ENCODE peak calls at places on chromosome 16, in four cellular contexts. One of them, this sample, is unnamed.

GRCh38 chr16:4272114-4272954 is 489 bp downstream of the TFAP4 start:
- DNase-seq in GM12878: no peak
- DNase-seq in HepG2: peak
- DNase-seq in H1: peak
- DNase-seq in this sample: peak

GRCh38 chr16:49011807-49012345 is 269.8 kb downstream of the CBLN1 start:
- DNase-seq in H1: peak
- DNase-seq in GM12878: no peak
- DNase-seq in HepG2: no peak
- DNase-seq in this sample: no peak

GRCh38 chr16:11354733-11355574 is 9.7 kb downstream of the RMI2 start:
- DNase-seq in HepG2: no peak
- DNase-seq in GM12878: peak
- DNase-seq in H1: no peak
- DNase-seq in this sample: no peak

GRCh38 chr16:85851034-85851780 is 47.8 kb upstream of the IRF8 start:
- DNase-seq in H1: no peak
- DNase-seq in HepG2: no peak
- DNase-seq in GM12878: no peak
- DNase-seq in this sample: no peak

GRCh38 chr16:51854401-51854951 is 692.5 kb downstream of the TOX3 start:
- DNase-seq in HepG2: no peak
- DNase-seq in H1: no peak
- DNase-seq in GM12878: no peak
- DNase-seq in this sample: no peak

GRCh38 chr16:11258553-11259287 is 2.7 kb upstream of the SOCS1 start:
- DNase-seq in GM12878: peak
- DNase-seq in H1: no peak
- DNase-seq in HepG2: peak
- DNase-seq in this sample: peak

GRCh38 chr16:68920349-68920748 is 77.0 kb downstream of the TANGO6 start:
- DNase-seq in GM12878: no peak
- DNase-seq in H1: no peak
- DNase-seq in HepG2: no peak
- DNase-seq in this sample: no peak

GRCh38 chr16:53773150-53773846 is 69.3 kb downstream of the FTO start:
- DNase-seq in H1: no peak
- DNase-seq in GM12878: peak
- DNase-seq in HepG2: peak
- DNase-seq in this sample: peak

GRCh38 chr16:87954361-87954760 is 3.1 kb downstream of the BANP start:
- DNase-seq in H1: no peak
- DNase-seq in HepG2: no peak
- DNase-seq in GM12878: no peak
- DNase-seq in this sample: no peak

GRCh38 chr16:3012246-3012645 is 477 bp upstream of the CLDN9 start:
- DNase-seq in HepG2: no peak
- DNase-seq in GM12878: no peak
- DNase-seq in H1: peak
- DNase-seq in this sample: no peak

GRCh38 chr16:75012380-75013081 is 13.7 kb downstream of the ZNRF1 start:
- DNase-seq in H1: no peak
- DNase-seq in HepG2: no peak
- DNase-seq in GM12878: no peak
- DNase-seq in this sample: no peak

GRCh38 chr16:3654249-3654991 is at the start of gene DNASE1:
- DNase-seq in HepG2: peak
- DNase-seq in H1: peak
- DNase-seq in GM12878: peak
- DNase-seq in this sample: peak

DNA sequence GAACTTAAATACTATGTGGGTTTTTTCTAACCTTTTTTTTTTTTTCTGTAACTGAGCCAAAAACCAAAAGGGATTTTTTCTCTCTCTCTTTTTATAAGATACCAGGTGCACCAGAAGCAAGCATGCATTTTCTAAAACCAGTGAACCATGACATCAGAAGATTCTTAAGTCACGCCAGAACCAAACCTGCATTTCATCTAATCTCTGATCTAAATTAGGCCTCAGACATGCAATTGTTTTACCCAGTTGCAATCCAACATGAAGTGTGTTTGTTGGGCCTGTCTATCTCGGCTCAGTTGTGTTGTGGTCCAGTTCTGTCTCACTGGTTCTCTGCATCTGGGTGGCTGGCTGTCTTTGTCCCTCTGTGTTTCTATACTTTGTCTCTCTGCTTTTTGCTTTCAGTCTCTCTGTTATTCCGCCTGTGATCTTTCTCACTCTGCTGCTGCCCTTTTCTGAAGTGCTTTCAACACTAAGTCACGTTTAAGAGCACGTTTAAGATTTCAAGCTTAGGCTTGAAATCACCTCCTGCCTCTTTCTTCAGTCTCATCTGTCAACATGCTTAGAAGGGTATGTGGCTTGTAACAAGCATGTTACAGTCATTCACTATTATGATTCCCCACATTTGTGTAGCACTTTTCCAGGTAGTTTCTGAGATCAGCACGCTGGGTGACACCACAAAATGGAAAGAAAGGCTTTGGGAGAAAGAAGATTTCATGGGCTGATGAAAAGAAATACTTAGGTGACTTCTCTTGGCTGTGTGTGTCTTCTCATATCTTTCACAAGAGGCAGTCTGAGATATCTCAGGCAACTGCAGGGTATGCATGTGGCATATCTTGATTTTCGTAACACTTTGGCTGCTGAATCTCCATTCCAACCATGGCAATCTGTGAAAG is 488.9 kb downstream of the SHISA9 start:
- DNase-seq in H1: no peak
- DNase-seq in GM12878: peak
- DNase-seq in HepG2: no peak
- DNase-seq in this sample: no peak
- TF ChIP-seq TCF12 in H1: no peak
- TF ChIP-seq TCF12 in GM12878: peak
- TF ChIP-seq TCF12 in HepG2: no peak
- TF ChIP-seq TCF12 in this sample: no peak

DNA sequence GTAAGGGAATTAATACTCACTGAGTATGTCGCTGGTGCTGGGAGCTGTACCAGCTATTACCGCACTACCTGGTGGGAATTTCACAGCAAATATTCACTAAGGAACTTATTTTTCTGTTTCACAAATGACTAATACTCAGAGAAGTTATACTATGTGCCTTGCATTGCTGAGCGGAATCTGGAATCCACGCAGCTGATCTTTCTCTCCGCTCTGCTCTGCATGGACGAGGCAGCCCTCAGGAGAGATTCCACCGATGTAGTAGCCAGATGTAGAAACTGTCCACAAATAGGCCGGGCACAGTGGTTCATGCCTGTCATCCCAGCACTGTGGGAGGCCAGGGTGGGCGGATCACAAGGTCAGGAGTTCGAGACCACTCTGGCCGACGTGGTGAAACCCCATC is 17.1 kb downstream of the NME3 start:
- DNase-seq in H1: no peak
- DNase-seq in HepG2: no peak
- DNase-seq in GM12878: no peak
- DNase-seq in this sample: no peak
- TF ChIP-seq YY1 in H1: no peak
- TF ChIP-seq YY1 in HepG2: no peak
- TF ChIP-seq YY1 in GM12878: no peak
- TF ChIP-seq YY1 in this sample: no peak

DNA sequence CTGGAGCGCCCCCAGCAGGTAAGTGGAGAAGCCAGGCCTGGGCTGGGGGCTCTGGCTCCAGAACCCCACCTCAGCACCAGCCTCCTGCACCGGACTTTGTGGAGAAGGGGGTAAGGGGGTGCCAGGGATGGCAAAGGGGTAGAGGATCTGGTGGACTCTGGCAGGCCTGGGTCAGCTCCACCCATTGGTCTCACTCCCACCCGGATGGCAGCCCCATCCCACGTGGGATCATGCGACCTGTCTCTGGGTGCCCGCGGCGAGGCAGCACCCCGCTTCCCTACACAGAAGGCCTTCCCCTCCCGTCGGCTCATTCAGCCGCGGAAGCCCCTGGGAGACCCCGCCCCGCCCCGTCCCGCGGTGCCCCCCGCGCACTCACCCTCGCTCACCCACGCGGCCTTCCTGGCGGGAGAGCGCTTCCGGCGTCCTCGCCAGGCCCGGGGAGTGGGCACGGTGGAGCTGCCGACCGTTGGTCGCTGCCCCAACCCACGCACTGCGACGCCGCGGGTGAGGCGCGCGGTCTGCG is 498 bp upstream of the PLEKHG4 start:
- DNase-seq in H1: peak
- DNase-seq in HepG2: no peak
- DNase-seq in GM12878: no peak
- DNase-seq in this sample: peak
- TF ChIP-seq TCF12 in H1: no peak
- TF ChIP-seq TCF12 in HepG2: no peak
- TF ChIP-seq TCF12 in GM12878: no peak
- TF ChIP-seq TCF12 in this sample: no peak

DNA sequence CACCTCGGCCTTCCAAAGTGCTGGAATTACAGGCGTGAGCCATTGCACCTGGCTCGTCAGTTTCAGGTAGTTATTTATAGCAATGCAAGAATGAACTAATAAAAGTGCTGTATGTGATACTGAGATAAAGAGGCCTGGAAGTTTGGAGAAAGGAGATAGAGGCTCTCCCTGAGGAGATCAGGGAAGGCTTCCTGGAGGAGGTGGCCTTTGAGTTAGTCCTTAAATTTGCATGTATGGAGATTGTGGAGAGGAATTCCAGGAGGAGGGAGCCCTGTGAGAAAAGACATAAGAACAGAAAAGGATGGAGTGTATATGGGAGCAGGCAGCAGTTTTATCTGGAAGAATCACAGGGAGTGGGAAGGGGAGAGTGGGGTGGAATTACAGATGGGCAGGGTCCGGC is 276.6 kb upstream of the EEF2KMT start:
- DNase-seq in HepG2: no peak
- DNase-seq in GM12878: no peak
- DNase-seq in H1: no peak
- DNase-seq in this sample: no peak
- TF ChIP-seq YY1 in HepG2: no peak
- TF ChIP-seq YY1 in GM12878: no peak
- TF ChIP-seq YY1 in H1: no peak
- TF ChIP-seq YY1 in this sample: no peak

GRCh38 chr16:17072104-17072503 is 398.7 kb downstream of the XYLT1 start:
- DNase-seq in HepG2: no peak
- DNase-seq in GM12878: no peak
- DNase-seq in H1: no peak
- DNase-seq in this sample: no peak

GRCh38 chr16:17068524-17068923 is 402.2 kb downstream of the XYLT1 start:
- DNase-seq in HepG2: no peak
- DNase-seq in GM12878: peak
- DNase-seq in H1: no peak
- DNase-seq in this sample: no peak

GRCh38 chr16:17067882-17068281 is 402.9 kb downstream of the XYLT1 start:
- DNase-seq in GM12878: no peak
- DNase-seq in H1: no peak
- DNase-seq in HepG2: no peak
- DNase-seq in this sample: no peak

GRCh38 chr16:17076121-17076757 is 394.5 kb downstream of the XYLT1 start:
- DNase-seq in HepG2: no peak
- DNase-seq in GM12878: no peak
- DNase-seq in H1: no peak
- DNase-seq in this sample: no peak

DNA sequence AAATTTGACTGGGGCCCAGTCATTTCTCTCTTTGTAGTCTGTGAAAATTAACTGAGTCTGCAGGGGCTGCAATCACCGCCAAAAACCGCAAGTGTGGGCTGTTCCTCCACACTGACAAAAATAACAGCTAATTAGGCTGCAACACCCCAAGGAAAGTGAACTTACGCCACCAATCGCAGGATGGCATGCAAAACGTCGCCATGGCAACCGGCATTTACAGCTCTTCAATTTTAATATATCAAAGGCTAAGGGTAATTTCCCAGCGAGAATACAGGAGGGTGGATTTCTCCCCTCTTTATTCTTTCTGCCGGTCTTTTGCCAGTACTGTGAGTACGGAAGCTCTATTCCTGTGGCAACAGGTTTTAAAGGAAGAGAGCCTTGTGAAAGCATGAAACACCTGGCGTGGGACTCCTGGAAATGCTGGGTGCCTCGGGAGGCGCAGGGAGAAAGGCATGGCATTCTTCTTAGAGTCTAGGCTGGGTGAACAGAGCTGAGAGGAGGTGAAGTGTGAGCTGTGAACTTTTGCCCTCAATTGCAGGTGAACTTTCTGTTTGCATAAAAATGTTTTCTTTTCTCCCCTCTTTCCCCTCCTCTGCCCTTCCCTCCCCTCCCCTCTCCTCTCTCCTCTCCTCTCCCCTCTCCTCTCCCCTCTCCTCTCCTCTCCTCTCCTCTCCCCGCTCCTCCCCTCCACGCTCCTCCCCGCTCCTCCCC is 399.7 kb downstream of the XYLT1 start:
- DNase-seq in HepG2: no peak
- DNase-seq in H1: peak
- DNase-seq in GM12878: peak
- DNase-seq in this sample: no peak
- TF ChIP-seq TCF12 in HepG2: no peak
- TF ChIP-seq TCF12 in H1: no peak
- TF ChIP-seq TCF12 in GM12878: no peak
- TF ChIP-seq TCF12 in this sample: no peak

This sample was measured in SK-N-SH.